ENCODE peak calls at places on chromosomes 16 and 17, in ten cellular contexts. One of them, this sample, is unnamed.

GRCh38 chr16:79278506-79278905 is 322.0 kb downstream of the MAF start:
- DNase-seq in stimulated activated CD4-positive, alpha-beta T cell treated with anti-CD3 and anti-CD28 coated beads, Interleukin-12 subunit alpha, Interleukin-12 subunit beta, amount 100 ng/mL, for 24 hours: peak
- DNase-seq in PC-3: no peak
- DNase-seq in AG04450: no peak
- DNase-seq in activated CD4-positive, CD25-positive, alpha-beta regulatory T cell: peak
- DNase-seq in testis: no peak
- DNase-seq in activated CD4-positive, alpha-beta T cell treated with anti-CD3 and anti-CD28 coated beads, Interleukin-2, amount 10 ng/mL, durations not matched to agents 7 days and 5 days: peak
- DNase-seq in body of pancreas: no peak
- DNase-seq in AG20443: no peak
- DNase-seq in adipocyte: no peak
- DNase-seq in this sample: no peak

GRCh38 chr17:29389994-29390855 is at the start of gene TAOK1:
- DNase-seq in stimulated activated CD4-positive, alpha-beta T cell treated with anti-CD3 and anti-CD28 coated beads, Interleukin-12 subunit alpha, Interleukin-12 subunit beta, amount 100 ng/mL, for 24 hours: peak
- DNase-seq in PC-3: peak
- DNase-seq in AG04450: peak
- DNase-seq in activated CD4-positive, CD25-positive, alpha-beta regulatory T cell: peak
- DNase-seq in testis: peak
- DNase-seq in activated CD4-positive, alpha-beta T cell treated with anti-CD3 and anti-CD28 coated beads, Interleukin-2, amount 10 ng/mL, durations not matched to agents 7 days and 5 days: peak
- DNase-seq in body of pancreas: peak
- DNase-seq in AG20443: peak
- DNase-seq in adipocyte: peak
- DNase-seq in this sample: peak

GRCh38 chr17:59479141-59479540 is 86.3 kb upstream of the DHX40 start:
- DNase-seq in stimulated activated CD4-positive, alpha-beta T cell treated with anti-CD3 and anti-CD28 coated beads, Interleukin-12 subunit alpha, Interleukin-12 subunit beta, amount 100 ng/mL, for 24 hours: no peak
- DNase-seq in PC-3: no peak
- DNase-seq in AG04450: no peak
- DNase-seq in activated CD4-positive, CD25-positive, alpha-beta regulatory T cell: no peak
- DNase-seq in testis: no peak
- DNase-seq in activated CD4-positive, alpha-beta T cell treated with anti-CD3 and anti-CD28 coated beads, Interleukin-2, amount 10 ng/mL, durations not matched to agents 7 days and 5 days: no peak
- DNase-seq in body of pancreas: no peak
- DNase-seq in AG20443: no peak
- DNase-seq in adipocyte: no peak
- DNase-seq in this sample: no peak

GRCh38 chr17:19876524-19877161 is 8.9 kb upstream of the ULK2 start:
- DNase-seq in stimulated activated CD4-positive, alpha-beta T cell treated with anti-CD3 and anti-CD28 coated beads, Interleukin-12 subunit alpha, Interleukin-12 subunit beta, amount 100 ng/mL, for 24 hours: no peak
- DNase-seq in PC-3: no peak
- DNase-seq in AG04450: no peak
- DNase-seq in activated CD4-positive, CD25-positive, alpha-beta regulatory T cell: no peak
- DNase-seq in testis: peak
- DNase-seq in activated CD4-positive, alpha-beta T cell treated with anti-CD3 and anti-CD28 coated beads, Interleukin-2, amount 10 ng/mL, durations not matched to agents 7 days and 5 days: peak
- DNase-seq in body of pancreas: peak
- DNase-seq in AG20443: no peak
- DNase-seq in adipocyte: no peak
- DNase-seq in this sample: peak

GRCh38 chr16:77823067-77823466 is 34.7 kb downstream of the VAT1L start:
- DNase-seq in stimulated activated CD4-positive, alpha-beta T cell treated with anti-CD3 and anti-CD28 coated beads, Interleukin-12 subunit alpha, Interleukin-12 subunit beta, amount 100 ng/mL, for 24 hours: no peak
- DNase-seq in PC-3: no peak
- DNase-seq in AG04450: no peak
- DNase-seq in activated CD4-positive, CD25-positive, alpha-beta regulatory T cell: no peak
- DNase-seq in testis: no peak
- DNase-seq in activated CD4-positive, alpha-beta T cell treated with anti-CD3 and anti-CD28 coated beads, Interleukin-2, amount 10 ng/mL, durations not matched to agents 7 days and 5 days: no peak
- DNase-seq in body of pancreas: no peak
- DNase-seq in AG20443: no peak
- DNase-seq in adipocyte: no peak
- DNase-seq in this sample: no peak

GRCh38 chr17:66691644-66692500 is 143.0 kb upstream of the CACNG5 start:
- DNase-seq in stimulated activated CD4-positive, alpha-beta T cell treated with anti-CD3 and anti-CD28 coated beads, Interleukin-12 subunit alpha, Interleukin-12 subunit beta, amount 100 ng/mL, for 24 hours: no peak
- DNase-seq in PC-3: peak
- DNase-seq in AG04450: peak
- DNase-seq in activated CD4-positive, CD25-positive, alpha-beta regulatory T cell: no peak
- DNase-seq in testis: peak
- DNase-seq in activated CD4-positive, alpha-beta T cell treated with anti-CD3 and anti-CD28 coated beads, Interleukin-2, amount 10 ng/mL, durations not matched to agents 7 days and 5 days: no peak
- DNase-seq in body of pancreas: no peak
- DNase-seq in AG20443: no peak
- DNase-seq in adipocyte: peak
- DNase-seq in this sample: peak

GRCh38 chr16:70740919-70741778 is 55.3 kb upstream of the MTSS2 start:
- DNase-seq in stimulated activated CD4-positive, alpha-beta T cell treated with anti-CD3 and anti-CD28 coated beads, Interleukin-12 subunit alpha, Interleukin-12 subunit beta, amount 100 ng/mL, for 24 hours: no peak
- DNase-seq in PC-3: no peak
- DNase-seq in AG04450: no peak
- DNase-seq in activated CD4-positive, CD25-positive, alpha-beta regulatory T cell: no peak
- DNase-seq in testis: no peak
- DNase-seq in activated CD4-positive, alpha-beta T cell treated with anti-CD3 and anti-CD28 coated beads, Interleukin-2, amount 10 ng/mL, durations not matched to agents 7 days and 5 days: peak
- DNase-seq in body of pancreas: no peak
- DNase-seq in AG20443: peak
- DNase-seq in adipocyte: peak
- DNase-seq in this sample: peak

GRCh38 chr16:12498077-12498476 is 305.6 kb downstream of the CPPED1 start:
- DNase-seq in stimulated activated CD4-positive, alpha-beta T cell treated with anti-CD3 and anti-CD28 coated beads, Interleukin-12 subunit alpha, Interleukin-12 subunit beta, amount 100 ng/mL, for 24 hours: no peak
- DNase-seq in PC-3: no peak
- DNase-seq in AG04450: no peak
- DNase-seq in activated CD4-positive, CD25-positive, alpha-beta regulatory T cell: no peak
- DNase-seq in testis: no peak
- DNase-seq in activated CD4-positive, alpha-beta T cell treated with anti-CD3 and anti-CD28 coated beads, Interleukin-2, amount 10 ng/mL, durations not matched to agents 7 days and 5 days: no peak
- DNase-seq in body of pancreas: peak
- DNase-seq in AG20443: no peak
- DNase-seq in adipocyte: no peak
- DNase-seq in this sample: peak

GRCh38 chr17:50222922-50223321 is 21.5 kb upstream of the COL1A1 start:
- DNase-seq in stimulated activated CD4-positive, alpha-beta T cell treated with anti-CD3 and anti-CD28 coated beads, Interleukin-12 subunit alpha, Interleukin-12 subunit beta, amount 100 ng/mL, for 24 hours: no peak
- DNase-seq in PC-3: no peak
- DNase-seq in AG04450: no peak
- DNase-seq in activated CD4-positive, CD25-positive, alpha-beta regulatory T cell: no peak
- DNase-seq in testis: no peak
- DNase-seq in activated CD4-positive, alpha-beta T cell treated with anti-CD3 and anti-CD28 coated beads, Interleukin-2, amount 10 ng/mL, durations not matched to agents 7 days and 5 days: no peak
- DNase-seq in body of pancreas: no peak
- DNase-seq in AG20443: no peak
- DNase-seq in adipocyte: no peak
- DNase-seq in this sample: no peak

GRCh38 chr16:88062341-88062861 is 111.2 kb downstream of the BANP start:
- DNase-seq in stimulated activated CD4-positive, alpha-beta T cell treated with anti-CD3 and anti-CD28 coated beads, Interleukin-12 subunit alpha, Interleukin-12 subunit beta, amount 100 ng/mL, for 24 hours: no peak
- DNase-seq in PC-3: no peak
- DNase-seq in AG04450: peak
- DNase-seq in activated CD4-positive, CD25-positive, alpha-beta regulatory T cell: no peak
- DNase-seq in testis: no peak
- DNase-seq in activated CD4-positive, alpha-beta T cell treated with anti-CD3 and anti-CD28 coated beads, Interleukin-2, amount 10 ng/mL, durations not matched to agents 7 days and 5 days: no peak
- DNase-seq in body of pancreas: peak
- DNase-seq in AG20443: peak
- DNase-seq in adipocyte: peak
- DNase-seq in this sample: peak

GRCh38 chr17:1779571-1780074 is 17.8 kb downstream of the SERPINF1 start:
- DNase-seq in stimulated activated CD4-positive, alpha-beta T cell treated with anti-CD3 and anti-CD28 coated beads, Interleukin-12 subunit alpha, Interleukin-12 subunit beta, amount 100 ng/mL, for 24 hours: no peak
- DNase-seq in PC-3: peak
- DNase-seq in AG04450: peak
- DNase-seq in activated CD4-positive, CD25-positive, alpha-beta regulatory T cell: no peak
- DNase-seq in testis: peak
- DNase-seq in activated CD4-positive, alpha-beta T cell treated with anti-CD3 and anti-CD28 coated beads, Interleukin-2, amount 10 ng/mL, durations not matched to agents 7 days and 5 days: no peak
- DNase-seq in body of pancreas: peak
- DNase-seq in AG20443: peak
- DNase-seq in adipocyte: peak
- DNase-seq in this sample: peak

GRCh38 chr16:79595261-79595660 is 5.3 kb downstream of the MAF start:
- DNase-seq in stimulated activated CD4-positive, alpha-beta T cell treated with anti-CD3 and anti-CD28 coated beads, Interleukin-12 subunit alpha, Interleukin-12 subunit beta, amount 100 ng/mL, for 24 hours: no peak
- DNase-seq in PC-3: no peak
- DNase-seq in AG04450: no peak
- DNase-seq in activated CD4-positive, CD25-positive, alpha-beta regulatory T cell: no peak
- DNase-seq in testis: peak
- DNase-seq in activated CD4-positive, alpha-beta T cell treated with anti-CD3 and anti-CD28 coated beads, Interleukin-2, amount 10 ng/mL, durations not matched to agents 7 days and 5 days: no peak
- DNase-seq in body of pancreas: no peak
- DNase-seq in AG20443: no peak
- DNase-seq in adipocyte: no peak
- DNase-seq in this sample: no peak

GRCh38 chr16:86794216-86794864 is 216.0 kb downstream of the FOXL1 start:
- DNase-seq in stimulated activated CD4-positive, alpha-beta T cell treated with anti-CD3 and anti-CD28 coated beads, Interleukin-12 subunit alpha, Interleukin-12 subunit beta, amount 100 ng/mL, for 24 hours: no peak
- DNase-seq in PC-3: no peak
- DNase-seq in AG04450: no peak
- DNase-seq in activated CD4-positive, CD25-positive, alpha-beta regulatory T cell: no peak
- DNase-seq in testis: no peak
- DNase-seq in activated CD4-positive, alpha-beta T cell treated with anti-CD3 and anti-CD28 coated beads, Interleukin-2, amount 10 ng/mL, durations not matched to agents 7 days and 5 days: no peak
- DNase-seq in body of pancreas: no peak
- DNase-seq in AG20443: no peak
- DNase-seq in adipocyte: no peak
- DNase-seq in this sample: no peak

GRCh38 chr16:84594725-84595038 is 23.2 kb downstream of the COTL1 start:
- DNase-seq in stimulated activated CD4-positive, alpha-beta T cell treated with anti-CD3 and anti-CD28 coated beads, Interleukin-12 subunit alpha, Interleukin-12 subunit beta, amount 100 ng/mL, for 24 hours: no peak
- DNase-seq in PC-3: no peak
- DNase-seq in AG04450: no peak
- DNase-seq in activated CD4-positive, CD25-positive, alpha-beta regulatory T cell: no peak
- DNase-seq in testis: no peak
- DNase-seq in activated CD4-positive, alpha-beta T cell treated with anti-CD3 and anti-CD28 coated beads, Interleukin-2, amount 10 ng/mL, durations not matched to agents 7 days and 5 days: no peak
- DNase-seq in body of pancreas: no peak
- DNase-seq in AG20443: no peak
- DNase-seq in adipocyte: no peak
- DNase-seq in this sample: no peak

GRCh38 chr17:72005332-72006163 is 115.3 kb upstream of the SOX9 start:
- DNase-seq in stimulated activated CD4-positive, alpha-beta T cell treated with anti-CD3 and anti-CD28 coated beads, Interleukin-12 subunit alpha, Interleukin-12 subunit beta, amount 100 ng/mL, for 24 hours: no peak
- DNase-seq in PC-3: no peak
- DNase-seq in AG04450: no peak
- DNase-seq in activated CD4-positive, CD25-positive, alpha-beta regulatory T cell: no peak
- DNase-seq in testis: no peak
- DNase-seq in activated CD4-positive, alpha-beta T cell treated with anti-CD3 and anti-CD28 coated beads, Interleukin-2, amount 10 ng/mL, durations not matched to agents 7 days and 5 days: no peak
- DNase-seq in body of pancreas: no peak
- DNase-seq in AG20443: no peak
- DNase-seq in adipocyte: no peak
- DNase-seq in this sample: no peak

GRCh38 chr16:79843631-79844043 is 243.1 kb upstream of the MAF start:
- DNase-seq in stimulated activated CD4-positive, alpha-beta T cell treated with anti-CD3 and anti-CD28 coated beads, Interleukin-12 subunit alpha, Interleukin-12 subunit beta, amount 100 ng/mL, for 24 hours: no peak
- DNase-seq in PC-3: no peak
- DNase-seq in AG04450: no peak
- DNase-seq in activated CD4-positive, CD25-positive, alpha-beta regulatory T cell: no peak
- DNase-seq in testis: no peak
- DNase-seq in activated CD4-positive, alpha-beta T cell treated with anti-CD3 and anti-CD28 coated beads, Interleukin-2, amount 10 ng/mL, durations not matched to agents 7 days and 5 days: no peak
- DNase-seq in body of pancreas: no peak
- DNase-seq in AG20443: no peak
- DNase-seq in adipocyte: no peak
- DNase-seq in this sample: no peak

GRCh38 chr16:3058173-3059030 is 7.0 kb upstream of the IL32 start:
- DNase-seq in stimulated activated CD4-positive, alpha-beta T cell treated with anti-CD3 and anti-CD28 coated beads, Interleukin-12 subunit alpha, Interleukin-12 subunit beta, amount 100 ng/mL, for 24 hours: no peak
- DNase-seq in PC-3: peak
- DNase-seq in AG04450: no peak
- DNase-seq in activated CD4-positive, CD25-positive, alpha-beta regulatory T cell: peak
- DNase-seq in testis: peak
- DNase-seq in activated CD4-positive, alpha-beta T cell treated with anti-CD3 and anti-CD28 coated beads, Interleukin-2, amount 10 ng/mL, durations not matched to agents 7 days and 5 days: peak
- DNase-seq in body of pancreas: peak
- DNase-seq in AG20443: no peak
- DNase-seq in adipocyte: peak
- DNase-seq in this sample: peak

GRCh38 chr17:56203430-56203829 is 50.2 kb downstream of the ANKFN1 start:
- DNase-seq in stimulated activated CD4-positive, alpha-beta T cell treated with anti-CD3 and anti-CD28 coated beads, Interleukin-12 subunit alpha, Interleukin-12 subunit beta, amount 100 ng/mL, for 24 hours: no peak
- DNase-seq in PC-3: peak
- DNase-seq in AG04450: no peak
- DNase-seq in activated CD4-positive, CD25-positive, alpha-beta regulatory T cell: no peak
- DNase-seq in testis: no peak
- DNase-seq in activated CD4-positive, alpha-beta T cell treated with anti-CD3 and anti-CD28 coated beads, Interleukin-2, amount 10 ng/mL, durations not matched to agents 7 days and 5 days: no peak
- DNase-seq in body of pancreas: no peak
- DNase-seq in AG20443: no peak
- DNase-seq in adipocyte: no peak
- DNase-seq in this sample: no peak

GRCh38 chr17:74919440-74920305 is 3.4 kb downstream of the USH1G start:
- DNase-seq in stimulated activated CD4-positive, alpha-beta T cell treated with anti-CD3 and anti-CD28 coated beads, Interleukin-12 subunit alpha, Interleukin-12 subunit beta, amount 100 ng/mL, for 24 hours: no peak
- DNase-seq in PC-3: no peak
- DNase-seq in AG04450: no peak
- DNase-seq in activated CD4-positive, CD25-positive, alpha-beta regulatory T cell: no peak
- DNase-seq in testis: peak
- DNase-seq in activated CD4-positive, alpha-beta T cell treated with anti-CD3 and anti-CD28 coated beads, Interleukin-2, amount 10 ng/mL, durations not matched to agents 7 days and 5 days: no peak
- DNase-seq in body of pancreas: peak
- DNase-seq in AG20443: peak
- DNase-seq in adipocyte: no peak
- DNase-seq in this sample: no peak

GRCh38 chr17:77644181-77644972 is 314.1 kb upstream of the TNRC6C start:
- DNase-seq in stimulated activated CD4-positive, alpha-beta T cell treated with anti-CD3 and anti-CD28 coated beads, Interleukin-12 subunit alpha, Interleukin-12 subunit beta, amount 100 ng/mL, for 24 hours: no peak
- DNase-seq in PC-3: no peak
- DNase-seq in AG04450: no peak
- DNase-seq in activated CD4-positive, CD25-positive, alpha-beta regulatory T cell: no peak
- DNase-seq in testis: no peak
- DNase-seq in activated CD4-positive, alpha-beta T cell treated with anti-CD3 and anti-CD28 coated beads, Interleukin-2, amount 10 ng/mL, durations not matched to agents 7 days and 5 days: no peak
- DNase-seq in body of pancreas: no peak
- DNase-seq in AG20443: no peak
- DNase-seq in adipocyte: no peak
- DNase-seq in this sample: no peak

GRCh38 chr17:48374650-48375230 is 55.3 kb downstream of the SKAP1 start:
- DNase-seq in stimulated activated CD4-positive, alpha-beta T cell treated with anti-CD3 and anti-CD28 coated beads, Interleukin-12 subunit alpha, Interleukin-12 subunit beta, amount 100 ng/mL, for 24 hours: peak
- DNase-seq in PC-3: peak
- DNase-seq in AG04450: no peak
- DNase-seq in activated CD4-positive, CD25-positive, alpha-beta regulatory T cell: no peak
- DNase-seq in testis: no peak
- DNase-seq in activated CD4-positive, alpha-beta T cell treated with anti-CD3 and anti-CD28 coated beads, Interleukin-2, amount 10 ng/mL, durations not matched to agents 7 days and 5 days: peak
- DNase-seq in body of pancreas: peak
- DNase-seq in AG20443: no peak
- DNase-seq in adipocyte: no peak
- DNase-seq in this sample: no peak

GRCh38 chr17:7191069-7191468 is 11.9 kb upstream of the ASGR1 start:
- DNase-seq in stimulated activated CD4-positive, alpha-beta T cell treated with anti-CD3 and anti-CD28 coated beads, Interleukin-12 subunit alpha, Interleukin-12 subunit beta, amount 100 ng/mL, for 24 hours: no peak
- DNase-seq in PC-3: no peak
- DNase-seq in AG04450: no peak
- DNase-seq in activated CD4-positive, CD25-positive, alpha-beta regulatory T cell: no peak
- DNase-seq in testis: no peak
- DNase-seq in activated CD4-positive, alpha-beta T cell treated with anti-CD3 and anti-CD28 coated beads, Interleukin-2, amount 10 ng/mL, durations not matched to agents 7 days and 5 days: no peak
- DNase-seq in body of pancreas: no peak
- DNase-seq in AG20443: no peak
- DNase-seq in adipocyte: no peak
- DNase-seq in this sample: peak

GRCh38 chr17:31726980-31727427 is 132.0 kb downstream of the COPRS start:
- DNase-seq in stimulated activated CD4-positive, alpha-beta T cell treated with anti-CD3 and anti-CD28 coated beads, Interleukin-12 subunit alpha, Interleukin-12 subunit beta, amount 100 ng/mL, for 24 hours: no peak
- DNase-seq in PC-3: peak
- DNase-seq in AG04450: no peak
- DNase-seq in activated CD4-positive, CD25-positive, alpha-beta regulatory T cell: no peak
- DNase-seq in testis: no peak
- DNase-seq in activated CD4-positive, alpha-beta T cell treated with anti-CD3 and anti-CD28 coated beads, Interleukin-2, amount 10 ng/mL, durations not matched to agents 7 days and 5 days: no peak
- DNase-seq in body of pancreas: no peak
- DNase-seq in AG20443: no peak
- DNase-seq in adipocyte: peak
- DNase-seq in this sample: no peak

GRCh38 chr17:39926588-39927100 is 757 bp downstream of the ORMDL3 start:
- DNase-seq in stimulated activated CD4-positive, alpha-beta T cell treated with anti-CD3 and anti-CD28 coated beads, Interleukin-12 subunit alpha, Interleukin-12 subunit beta, amount 100 ng/mL, for 24 hours: peak
- DNase-seq in PC-3: peak
- DNase-seq in AG04450: no peak
- DNase-seq in activated CD4-positive, CD25-positive, alpha-beta regulatory T cell: no peak
- DNase-seq in testis: peak
- DNase-seq in activated CD4-positive, alpha-beta T cell treated with anti-CD3 and anti-CD28 coated beads, Interleukin-2, amount 10 ng/mL, durations not matched to agents 7 days and 5 days: peak
- DNase-seq in body of pancreas: peak
- DNase-seq in AG20443: peak
- DNase-seq in adipocyte: peak
- DNase-seq in this sample: peak

GRCh38 chr17:27808629-27809028 is 8.3 kb upstream of the NOS2 start:
- DNase-seq in stimulated activated CD4-positive, alpha-beta T cell treated with anti-CD3 and anti-CD28 coated beads, Interleukin-12 subunit alpha, Interleukin-12 subunit beta, amount 100 ng/mL, for 24 hours: no peak
- DNase-seq in PC-3: no peak
- DNase-seq in AG04450: no peak
- DNase-seq in activated CD4-positive, CD25-positive, alpha-beta regulatory T cell: no peak
- DNase-seq in testis: no peak
- DNase-seq in activated CD4-positive, alpha-beta T cell treated with anti-CD3 and anti-CD28 coated beads, Interleukin-2, amount 10 ng/mL, durations not matched to agents 7 days and 5 days: no peak
- DNase-seq in body of pancreas: no peak
- DNase-seq in AG20443: no peak
- DNase-seq in adipocyte: no peak
- DNase-seq in this sample: no peak

GRCh38 chr17:31834448-31834847 is 24.6 kb downstream of the COPRS start:
- DNase-seq in stimulated activated CD4-positive, alpha-beta T cell treated with anti-CD3 and anti-CD28 coated beads, Interleukin-12 subunit alpha, Interleukin-12 subunit beta, amount 100 ng/mL, for 24 hours: no peak
- DNase-seq in PC-3: no peak
- DNase-seq in AG04450: no peak
- DNase-seq in activated CD4-positive, CD25-positive, alpha-beta regulatory T cell: no peak
- DNase-seq in testis: no peak
- DNase-seq in activated CD4-positive, alpha-beta T cell treated with anti-CD3 and anti-CD28 coated beads, Interleukin-2, amount 10 ng/mL, durations not matched to agents 7 days and 5 days: no peak
- DNase-seq in body of pancreas: no peak
- DNase-seq in AG20443: no peak
- DNase-seq in adipocyte: no peak
- DNase-seq in this sample: no peak

GRCh38 chr17:82016061-82016874 is 6.4 kb downstream of the CENPX start:
- DNase-seq in stimulated activated CD4-positive, alpha-beta T cell treated with anti-CD3 and anti-CD28 coated beads, Interleukin-12 subunit alpha, Interleukin-12 subunit beta, amount 100 ng/mL, for 24 hours: no peak
- DNase-seq in PC-3: no peak
- DNase-seq in AG04450: no peak
- DNase-seq in activated CD4-positive, CD25-positive, alpha-beta regulatory T cell: no peak
- DNase-seq in testis: no peak
- DNase-seq in activated CD4-positive, alpha-beta T cell treated with anti-CD3 and anti-CD28 coated beads, Interleukin-2, amount 10 ng/mL, durations not matched to agents 7 days and 5 days: no peak
- DNase-seq in body of pancreas: no peak
- DNase-seq in AG20443: no peak
- DNase-seq in adipocyte: no peak
- DNase-seq in this sample: no peak

GRCh38 chr16:29862383-29862883 is 593 bp downstream of the CDIPT start:
- DNase-seq in stimulated activated CD4-positive, alpha-beta T cell treated with anti-CD3 and anti-CD28 coated beads, Interleukin-12 subunit alpha, Interleukin-12 subunit beta, amount 100 ng/mL, for 24 hours: no peak
- DNase-seq in PC-3: peak
- DNase-seq in AG04450: no peak
- DNase-seq in activated CD4-positive, CD25-positive, alpha-beta regulatory T cell: no peak
- DNase-seq in testis: peak
- DNase-seq in activated CD4-positive, alpha-beta T cell treated with anti-CD3 and anti-CD28 coated beads, Interleukin-2, amount 10 ng/mL, durations not matched to agents 7 days and 5 days: peak
- DNase-seq in body of pancreas: peak
- DNase-seq in AG20443: peak
- DNase-seq in adipocyte: peak
- DNase-seq in this sample: peak

This sample was measured in right cardiac atrium.